ENCODE peak calls at places on chromosomes 4 and X, in five cellular contexts. I is mesendoderm, T is IMR-90, R is mesenchymal stem cell, N is H9. C is an unnamed sample.

GRCh38 chrX:39819921-39820849 is 277.6 kb downstream of the BCOR start:
- DNase-seq in N (peak), R (peak), T (no peak), I (peak), C (no peak)

GRCh38 chr4:24434193-24434728 is 150.1 kb downstream of the DHX15 start:
- DNase-seq in T (no peak), I (peak), N (no peak), R (no peak), C (no peak)

GRCh38 chr4:135605096-135605495 is 1403.5 kb upstream of the PABPC4L start:
- DNase-seq in R (no peak), T (no peak), I (peak), N (no peak), C (no peak)

GRCh38 chr4:174713821-174714220 is 115.2 kb downstream of the GLRA3 start:
- DNase-seq in I (peak), N (no peak), T (no peak), R (peak), C (no peak)

GRCh38 chr4:143597271-143597670 is 83.8 kb downstream of the SMARCA5 start:
- DNase-seq in R (no peak), T (no peak), I (no peak), N (no peak), C (no peak)

GRCh38 chr4:59249110-59249509 is 1951.0 kb upstream of the ADGRL3 start:
- DNase-seq in R (no peak), T (no peak), N (no peak), I (no peak), C (no peak)

GRCh38 chr4:2592572-2592971 is 56.1 kb downstream of the FAM193A start:
- DNase-seq in N (peak), T (no peak), I (peak), R (no peak), C (no peak)

GRCh38 chrX:46819136-46819535 is 17.7 kb upstream of the RP2 start:
- DNase-seq in T (no peak), N (no peak), I (peak), R (no peak), C (no peak)

GRCh38 chr4:16516796-16517413 is 290.6 kb upstream of the TAPT1 start:
- DNase-seq in N (no peak), R (peak), T (peak), I (peak), C (no peak)

GRCh38 chrX:41600266-41600665 is 88.5 kb upstream of the GPR34 start:
- DNase-seq in N (no peak), I (peak), R (peak), T (peak), C (no peak)

GRCh38 chr4:16597829-16598228 is 300.6 kb downstream of the LDB2 start:
- DNase-seq in N (no peak), R (peak), T (peak), I (peak), C (no peak)

GRCh38 chr4:4789462-4789861 is 70.0 kb upstream of the MSX1 start:
- DNase-seq in N (no peak), I (no peak), R (no peak), T (no peak), C (no peak)

GRCh38 chrX:7283741-7284140 is 135.8 kb upstream of the PUDP start:
- DNase-seq in R (no peak), N (no peak), I (no peak), T (no peak), C (no peak)

GRCh38 chr4:26820346-26820745 is 40.3 kb upstream of the STIM2 start:
- DNase-seq in R (no peak), T (no peak), I (no peak), N (no peak), C (no peak)

GRCh38 chrX:70481424-70481823 is 36.8 kb downstream of the DLG3 start:
- DNase-seq in I (no peak), T (no peak), R (peak), N (no peak), C (no peak)

GRCh38 chr4:54941994-54942552 is 183.3 kb downstream of the KDR start:
- DNase-seq in T (no peak), R (no peak), I (no peak), N (no peak), C (no peak)

GRCh38 chrX:71637253-71637618 is 18.9 kb upstream of the CXCR3 start:
- DNase-seq in T (peak), R (no peak), I (no peak), N (no peak), C (no peak)

GRCh38 chrX:15206306-15206705 is 63.6 kb downstream of the ASB9 start:
- DNase-seq in N (no peak), T (no peak), I (no peak), R (no peak), C (no peak)

GRCh38 chr4:67327245-67327860 is 217.9 kb downstream of the CENPC start:
- DNase-seq in N (peak), R (peak), T (peak), I (peak), C (peak)

GRCh38 chr4:98624642-98625041 is 33.8 kb downstream of the TSPAN5 start:
- DNase-seq in R (no peak), N (no peak), I (no peak), T (no peak), C (no peak)

GRCh38 chr4:43690121-43690520 is 758.5 kb downstream of the KCTD8 start:
- DNase-seq in I (no peak), R (no peak), T (peak), N (no peak), C (no peak)

GRCh38 chrX:9184231-9184630 is 150.3 kb upstream of the FAM9B start:
- DNase-seq in R (no peak), N (no peak), T (no peak), I (no peak), C (no peak)

GRCh38 chr4:2412534-2412884 is 5.9 kb downstream of the ZFYVE28 start:
- DNase-seq in N (no peak), I (no peak), T (no peak), R (no peak), C (no peak)

GRCh38 chr4:185016946-185017797 is 1.1 kb upstream of the HELT start:
- DNase-seq in N (no peak), I (peak), R (peak), T (no peak), C (no peak)

GRCh38 chrX:72016881-72017783 is 106.5 kb downstream of the NHSL2 start:
- DNase-seq in N (peak), R (no peak), I (no peak), T (no peak), C (no peak)

GRCh38 chr4:173357939-173358338 is 12.8 kb upstream of the SAP30 start:
- DNase-seq in I (no peak), R (no peak), N (no peak), T (no peak), C (no peak)

GRCh38 chr4:152021788-152022438 is 261.1 kb upstream of the GATB start:
- DNase-seq in R (no peak), T (no peak), N (no peak), I (no peak), C (no peak)

GRCh38 chrX:136546369-136546768 is 14.4 kb downstream of the VGLL1 start:
- DNase-seq in T (no peak), R (no peak), I (no peak), N (no peak), C (no peak)

GRCh38 chrX:40719731-40720130 is 15.6 kb downstream of the MED14 start:
- DNase-seq in R (no peak), N (no peak), T (peak), I (no peak), C (no peak)

GRCh38 chr4:48543796-48544195 is 53.7 kb downstream of the ZAR1 start:
- DNase-seq in T (peak), I (no peak), R (no peak), N (no peak), C (no peak)
- H2BK5ac ChIP-seq in T (no peak), I (no peak), R (no peak), N (no peak), C (no peak)

GRCh38 chr4:73660808-73661207 is 40.6 kb upstream of the RASSF6 start:
- DNase-seq in T (no peak), I (no peak), N (no peak), R (no peak), C (no peak)

GRCh38 chr4:73664470-73664869 is 44.2 kb upstream of the RASSF6 start:
- DNase-seq in I (no peak), T (no peak), R (no peak), N (no peak), C (no peak)

GRCh38 chr4:73661646-73662119 is 41.4 kb upstream of the RASSF6 start:
- DNase-seq in T (peak), I (peak), R (peak), N (no peak), C (no peak)

GRCh38 chr4:73668806-73669205 is 48.6 kb upstream of the RASSF6 start:
- DNase-seq in R (peak), I (no peak), T (no peak), N (no peak), C (no peak)

GRCh38 chr4:73662709-73663546 is 42.7 kb upstream of the RASSF6 start:
- DNase-seq in I (peak), N (no peak), T (peak), R (peak), C (no peak)
- H3K9ac ChIP-seq in I (no peak), N (no peak), T (no peak), R (peak), C (no peak)

GRCh38 chrX:24334473-24334872 is 20.6 kb upstream of the SUPT20HL2 start:
- DNase-seq in N (no peak), T (peak), R (no peak), I (no peak), C (no peak)

GRCh38 chrX:24340501-24340900 is 19.9 kb upstream of the SUPT20HL1 start:
- DNase-seq in I (no peak), N (no peak), T (no peak), R (no peak), C (no peak)

GRCh38 chrX:24343719-24344118 is 16.7 kb upstream of the SUPT20HL1 start:
- DNase-seq in R (no peak), N (no peak), I (no peak), T (no peak), C (no peak)

GRCh38 chrX:24341795-24342194 is 18.6 kb upstream of the SUPT20HL1 start:
- DNase-seq in I (no peak), R (peak), N (no peak), T (peak), C (no peak)

GRCh38 chrX:24339911-24340310 is 20.5 kb upstream of the SUPT20HL1 start:
- DNase-seq in I (no peak), R (no peak), T (no peak), N (no peak), C (no peak)
- H2BK5ac ChIP-seq in I (no peak), R (no peak), T (no peak), N (no peak), C (no peak)

DNA sequence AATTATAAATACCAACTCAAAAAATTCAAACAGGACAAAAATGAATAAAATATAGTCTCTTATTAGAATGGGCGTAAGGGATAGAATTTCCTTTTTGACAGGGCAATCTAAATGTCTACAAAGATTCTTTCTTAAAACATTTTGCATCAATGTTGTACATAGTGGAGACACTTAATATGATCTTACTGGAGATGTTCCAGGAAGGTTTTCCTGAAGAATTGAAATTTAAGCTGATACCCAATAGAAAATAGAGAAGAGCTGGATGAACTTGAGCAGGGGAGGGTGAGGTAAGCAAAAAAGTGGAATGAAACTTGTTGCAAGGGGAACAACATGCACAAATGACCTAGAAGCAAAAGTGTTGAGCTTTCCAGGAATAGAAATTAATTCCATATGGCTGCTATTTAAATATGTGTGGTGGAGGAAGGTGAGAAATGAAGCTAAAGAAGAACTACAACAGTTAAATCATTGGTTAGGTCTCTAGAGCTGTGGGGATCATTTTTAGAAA is 19.7 kb downstream of the SLAIN2 start:
- DNase-seq in T (no peak), R (no peak), I (no peak), N (no peak), C (no peak)
- H3K9ac ChIP-seq in T (no peak), R (peak), I (no peak), N (no peak), C (no peak)

GRCh38 chr4:61202100-61202637 is 2.0 kb downstream of the ADGRL3 start:
- DNase-seq in N (no peak), R (no peak), I (peak), T (no peak), C (peak)
- H2BK5ac ChIP-seq in N (no peak), R (no peak), I (no peak), T (no peak), C (peak)

GRCh38 chr4:186032259-186032658 is 36.7 kb upstream of the TLR3 start:
- DNase-seq in I (peak), T (no peak), R (no peak), N (no peak), C (no peak)

GRCh38 chr4:186027405-186027804 is 41.6 kb upstream of the TLR3 start:
- DNase-seq in T (no peak), N (no peak), I (no peak), R (no peak), C (no peak)

GRCh38 chr4:186033027-186033426 is 35.9 kb upstream of the TLR3 start:
- DNase-seq in T (no peak), R (no peak), I (no peak), N (no peak), C (no peak)

GRCh38 chr4:186029731-186030421 is 39.1 kb upstream of the TLR3 start:
- DNase-seq in N (no peak), R (peak), T (peak), I (peak), C (peak)

DNA sequence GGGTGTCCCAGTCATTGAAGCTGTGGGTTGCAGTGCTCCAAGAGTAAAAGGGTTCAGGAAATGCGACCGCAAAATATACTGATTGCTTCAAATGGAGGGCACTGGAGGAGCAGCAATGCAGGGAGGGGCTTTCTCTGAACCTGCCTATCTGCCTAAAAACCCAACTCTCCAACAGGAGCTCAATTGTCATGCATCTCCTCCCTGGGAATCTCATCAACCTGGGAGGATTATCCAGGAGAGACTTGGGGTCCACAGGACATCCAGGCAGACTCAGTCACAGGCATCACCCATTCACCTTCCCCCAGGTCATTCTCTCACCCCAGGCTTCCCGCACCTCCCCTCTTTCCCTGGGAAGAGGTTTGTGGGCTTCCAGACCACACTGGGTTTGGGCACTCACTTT is 38.2 kb upstream of the TLR3 start:
- DNase-seq in T (no peak), I (no peak), R (no peak), N (no peak), C (no peak)
- H3K9ac ChIP-seq in T (no peak), I (no peak), R (peak), N (no peak), C (no peak)

DNA sequence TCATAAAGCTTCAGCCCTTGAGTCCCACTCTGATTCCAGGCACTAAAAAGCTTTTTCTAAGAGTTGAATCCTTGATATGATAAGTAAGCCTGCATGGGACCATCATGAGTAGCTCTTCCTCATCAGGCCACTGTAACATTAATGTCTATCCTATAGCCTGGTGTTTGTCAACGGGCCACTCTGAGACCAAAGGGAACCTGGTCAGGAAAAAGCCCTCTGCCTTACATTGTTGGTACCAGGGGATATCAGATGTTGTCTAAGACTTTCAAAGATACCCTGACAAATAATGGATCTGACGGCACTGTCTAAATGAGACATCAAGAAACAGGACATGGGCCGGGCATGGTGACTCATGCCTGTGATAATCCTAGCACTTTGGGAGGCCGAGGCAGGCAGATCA is 26.1 kb downstream of the TBC1D9 start:
- DNase-seq in N (no peak), R (no peak), I (no peak), T (no peak), C (no peak)
- H2BK5ac ChIP-seq in N (no peak), R (no peak), I (no peak), T (no peak), C (no peak)

DNA sequence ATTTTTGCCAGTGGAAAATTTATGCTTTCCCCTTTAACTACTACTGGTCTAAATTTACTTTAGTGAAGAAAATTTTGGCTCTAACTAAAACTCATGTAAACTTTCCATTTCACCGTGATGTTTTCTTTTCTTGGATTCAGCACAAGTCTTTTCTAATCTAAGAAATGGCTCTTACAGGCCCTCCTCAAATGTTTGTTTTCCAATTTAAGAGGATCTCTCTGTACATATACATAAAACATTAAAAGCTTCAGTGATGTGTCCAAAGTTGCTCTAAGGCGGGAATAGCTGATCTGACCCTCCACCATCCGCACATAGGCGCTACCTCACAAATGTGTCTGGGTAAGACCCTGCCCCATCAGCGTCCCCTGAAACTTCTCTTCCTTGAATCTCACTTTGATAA is 68.1 kb downstream of the MAML3 start:
- DNase-seq in I (no peak), T (no peak), N (no peak), R (no peak), C (no peak)
- H3K9ac ChIP-seq in I (no peak), T (no peak), N (no peak), R (no peak), C (no peak)

DNA sequence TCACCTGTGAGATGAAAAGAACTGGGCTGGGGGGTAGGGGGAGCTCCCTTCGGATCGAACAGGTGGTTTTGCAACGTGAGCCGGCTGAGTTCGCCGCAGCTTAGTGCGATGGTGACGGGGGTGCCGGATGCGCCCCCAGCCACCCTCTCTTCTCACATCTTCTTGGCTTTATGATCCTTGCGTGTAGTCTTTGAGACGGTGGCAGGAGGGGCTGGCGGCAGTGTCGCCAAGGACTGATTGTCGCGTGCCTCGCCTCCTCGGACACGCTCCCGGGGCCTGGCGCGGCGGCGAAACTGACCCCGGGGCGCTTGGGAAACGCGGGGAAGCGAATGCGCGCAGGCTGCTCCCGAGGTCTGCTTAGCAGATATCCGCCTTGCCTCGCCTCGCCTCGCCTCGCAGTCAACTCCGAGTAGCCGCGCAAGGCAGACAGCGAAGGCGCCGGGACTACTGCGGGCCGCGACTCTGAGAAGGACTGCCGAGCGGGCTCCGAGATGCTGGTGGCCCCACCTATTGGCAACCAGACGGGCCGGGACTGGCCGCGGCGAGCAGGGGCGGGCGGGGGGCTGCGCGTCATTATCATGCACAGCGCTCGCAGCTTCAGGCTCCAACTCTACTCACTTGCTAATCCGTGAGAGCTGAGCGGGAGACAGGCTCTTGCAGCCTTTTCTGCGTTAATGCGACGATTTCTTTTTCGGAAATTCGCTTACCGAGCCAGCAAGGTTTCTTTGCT is 1.5 kb downstream of the GRID2 start:
- DNase-seq in R (peak), N (peak), I (peak), T (peak), C (peak)
- H2BK5ac ChIP-seq in R (no peak), N (no peak), I (no peak), T (no peak), C (no peak)

GRCh38 chrX:51242212-51242611 is 90.4 kb upstream of the NUDT10 start:
- DNase-seq in T (no peak), R (no peak), N (no peak), I (no peak), C (no peak)
- H3K9ac ChIP-seq in T (no peak), R (no peak), N (no peak), I (no peak), C (no peak)